ENCODE peak calls at places on chromosomes 4 and X, in four cellular contexts. C, Z, B and Q are unnamed samples.

GRCh38 chr4:126468144-126468543 is 1153.4 kb downstream of the FAT4 start:
- DNase-seq in B (no peak), C (no peak), Z (no peak), Q (no peak)

GRCh38 chr4:69708211-69708610 is 52.2 kb downstream of the SULT1B1 start:
- DNase-seq in Z (no peak), C (no peak), B (no peak), Q (no peak)

GRCh38 chr4:73725499-73725898 is 14.9 kb upstream of the CXCL8 start:
- DNase-seq in B (no peak), Z (no peak), C (no peak), Q (no peak)

GRCh38 chr4:6250235-6250983 is 19.2 kb upstream of the WFS1 start:
- DNase-seq in Z (peak; percentile 62), B (peak; percentile 42), C (peak; percentile 63), Q (peak; percentile 67)

GRCh38 chr4:188295899-188296298 is 156.7 kb downstream of the TRIML1 start:
- DNase-seq in Z (no peak), C (no peak), B (no peak), Q (no peak)

GRCh38 chr4:149291463-149291862 is 524.2 kb downstream of the IQCM start:
- DNase-seq in C (no peak), B (no peak), Z (no peak), Q (no peak)

GRCh38 chr4:128424524-128425195 is 137.0 kb upstream of the PGRMC2 start:
- DNase-seq in C (no peak), B (no peak), Z (no peak), Q (no peak)

GRCh38 chrX:70262952-70263567 is 3.1 kb upstream of the P2RY4 start:
- DNase-seq in Z (peak; percentile 70), C (peak; percentile 49), B (no peak), Q (peak; percentile 23)

GRCh38 chr4:99234331-99235010 is 15.4 kb upstream of the ADH6 start:
- DNase-seq in Z (no peak), B (no peak), C (no peak), Q (no peak)

GRCh38 chr4:75729836-75730235 is 5.5 kb downstream of the USO1 start:
- DNase-seq in Z (no peak), C (no peak), B (no peak), Q (no peak)

GRCh38 chr4:75726577-75726976 is 2.2 kb downstream of the USO1 start:
- DNase-seq in B (no peak), Z (peak; percentile 22), C (no peak), Q (no peak)

GRCh38 chr4:75724066-75724866 is at the start of gene USO1:
- DNase-seq in B (peak; percentile 97), C (peak; percentile 96), Z (peak; percentile 100), Q (peak; percentile 96)

GRCh38 chr4:75724867-75725724 is 719 bp downstream of the USO1 start:
- DNase-seq in B (peak; percentile 41), C (peak; percentile 75), Z (peak; percentile 69), Q (peak; percentile 69)

DNA sequence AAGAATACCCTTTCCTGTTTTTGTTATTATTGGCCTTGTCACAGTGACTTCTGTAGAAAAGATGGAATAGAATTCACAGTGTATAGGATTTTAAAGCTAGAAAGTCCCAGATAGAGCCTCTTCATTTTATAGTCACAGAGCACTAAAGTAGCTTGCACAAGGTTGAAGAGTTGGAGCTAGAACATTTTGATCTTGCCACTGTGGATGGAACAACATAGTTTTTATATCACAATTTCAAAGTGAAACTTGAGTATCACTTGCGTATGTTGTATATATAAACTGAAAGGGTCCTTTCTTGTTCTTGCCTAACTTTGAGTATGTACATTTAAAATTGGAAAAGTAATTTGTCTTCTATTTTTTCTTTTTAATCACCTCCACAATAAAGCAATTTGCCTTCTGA is 2.7 kb downstream of the USO1 start:
- DNase-seq in B (no peak), Z (no peak), C (no peak), Q (no peak)
- H3K4me3 ChIP-seq in B (peak overlapping the region; percentile 93), Z (no peak overlapping the region), C (no peak overlapping the region), Q (peak overlapping the region; percentile 87)

GRCh38 chr4:104728380-104729122 is 233.9 kb upstream of the CXXC4 start:
- DNase-seq in B (no peak), C (no peak), Z (no peak), Q (peak; percentile 85)
- H3K4me2 ChIP-seq in B (no peak overlapping the region), C (no peak overlapping the region), Z (no peak overlapping the region), Q (peak overlapping the region; percentile 38)

GRCh38 chrX:26334232-26334631 is 118.3 kb downstream of the MAGEB5 start:
- DNase-seq in Z (no peak), B (no peak), C (no peak), Q (no peak)

GRCh38 chrX:26328610-26329319 is 112.8 kb downstream of the MAGEB5 start:
- DNase-seq in Z (no peak), C (no peak), B (no peak), Q (no peak)
- TF ChIP-seq ATF2 in Z (no peak), C (no peak), B (no peak), Q (no peak)

DNA sequence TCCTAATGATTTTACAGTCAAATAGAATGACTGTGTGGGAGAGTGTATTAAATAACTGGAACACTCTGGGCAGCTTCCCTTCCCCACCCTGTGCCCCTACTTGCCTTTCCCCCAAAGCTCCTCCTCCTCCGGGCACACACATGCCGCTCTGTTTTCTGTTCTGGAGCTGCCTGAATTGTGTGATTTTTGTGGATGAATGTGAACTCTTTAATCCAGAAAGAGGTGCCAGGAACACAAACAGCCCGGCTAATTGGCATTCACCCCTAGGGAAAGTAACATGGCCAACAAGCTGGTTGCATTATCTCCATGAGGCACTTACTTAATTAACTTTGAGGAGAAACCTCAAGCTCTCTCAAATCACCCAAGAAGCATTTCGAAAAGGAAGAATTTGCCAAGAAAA is 28.2 kb downstream of the FGF2 start:
- DNase-seq in B (no peak), C (no peak), Z (no peak), Q (no peak)
- H3K4me3 ChIP-seq in B (no peak overlapping the region), C (no peak overlapping the region), Z (no peak overlapping the region), Q (peak overlapping the region; percentile 25)

DNA sequence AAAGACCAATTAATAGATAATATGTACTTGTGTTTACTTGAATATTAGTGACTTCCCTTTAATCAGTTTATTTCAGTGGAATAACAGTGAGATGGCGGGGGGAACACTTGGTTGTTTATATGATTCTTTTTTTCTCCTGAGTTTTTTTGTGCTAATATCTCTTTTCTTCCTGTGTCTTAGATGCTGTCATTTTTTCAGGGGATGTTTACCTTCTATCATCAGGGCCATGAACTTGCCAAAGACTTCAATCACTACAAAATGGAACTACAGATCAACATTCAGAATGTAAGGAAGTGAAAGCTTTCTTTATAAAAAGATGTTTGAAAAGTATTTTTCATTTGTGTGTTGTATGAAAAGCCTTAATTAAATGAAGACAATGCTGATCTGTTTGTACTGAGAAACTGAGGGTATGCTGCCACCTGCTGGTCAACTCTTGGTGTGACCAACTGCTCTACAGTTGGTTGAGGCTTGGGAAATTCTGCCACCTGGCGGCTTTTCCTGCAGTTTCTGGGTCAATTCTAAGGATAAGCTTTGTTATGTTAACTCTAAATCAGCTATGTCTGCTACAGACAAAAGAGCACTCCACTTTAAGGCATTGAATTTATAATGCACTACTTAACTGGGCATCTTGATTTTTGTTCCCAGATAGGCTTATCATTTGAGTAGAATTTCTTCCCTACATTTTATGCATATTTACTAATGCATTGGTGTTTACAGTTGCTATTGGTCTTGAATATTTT is 134.8 kb downstream of the ARHGAP10 start:
- DNase-seq in B (peak; percentile 66), C (peak; percentile 82), Z (peak; percentile 94), Q (peak; percentile 78)
- H3K4me2 ChIP-seq in B (no peak overlapping the region), C (no peak overlapping the region), Z (no peak overlapping the region), Q (no peak overlapping the region)

GRCh38 chr4:109682875-109683274 is 20.4 kb downstream of the CASP6 start:
- DNase-seq in B (no peak), Z (no peak), C (no peak), Q (no peak)
- TF ChIP-seq ATF2 in B (no peak), Z (no peak), C (no peak), Q (no peak)

GRCh38 chrX:137568741-137569469 is 3.0 kb downstream of the ZIC3 start:
- DNase-seq in B (no peak), C (no peak), Z (peak; percentile 46), Q (no peak)

GRCh38 chrX:137566746-137567473 is 983 bp downstream of the ZIC3 start:
- DNase-seq in C (no peak), B (no peak), Z (no peak), Q (no peak)

GRCh38 chrX:137565921-137566745 is at the start of gene ZIC3:
- DNase-seq in B (no peak), C (no peak), Z (peak; percentile 84), Q (no peak)

GRCh38 chrX:137567474-137568232 is 1.7 kb downstream of the ZIC3 start:
- DNase-seq in B (no peak), Z (no peak), C (no peak), Q (no peak)

DNA sequence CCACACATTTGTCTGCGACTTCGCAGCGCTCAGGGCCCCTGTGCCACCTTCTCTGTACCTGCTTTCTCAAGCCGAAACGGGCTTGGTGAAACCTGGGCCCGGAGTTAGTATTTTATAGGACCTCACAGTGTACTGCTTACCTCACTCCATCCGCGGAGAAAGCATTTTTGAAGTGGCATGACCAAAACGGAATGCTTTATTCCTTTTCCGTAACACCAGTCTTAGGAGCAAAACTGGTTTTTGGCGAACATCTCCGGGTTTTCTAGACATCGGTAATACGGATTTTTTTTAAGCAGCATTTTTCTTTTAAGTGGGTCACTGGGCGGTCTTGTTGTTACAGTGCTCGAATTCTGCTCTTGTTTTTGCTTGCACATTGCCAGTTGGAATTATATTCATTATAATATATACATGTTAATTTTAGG is 3.6 kb downstream of the ZIC3 start:
- DNase-seq in B (no peak), Z (no peak), C (no peak), Q (no peak)
- H3K4me3 ChIP-seq in B (no peak overlapping the region), Z (peak overlapping the region; percentile 61), C (no peak overlapping the region), Q (no peak overlapping the region)

DNA sequence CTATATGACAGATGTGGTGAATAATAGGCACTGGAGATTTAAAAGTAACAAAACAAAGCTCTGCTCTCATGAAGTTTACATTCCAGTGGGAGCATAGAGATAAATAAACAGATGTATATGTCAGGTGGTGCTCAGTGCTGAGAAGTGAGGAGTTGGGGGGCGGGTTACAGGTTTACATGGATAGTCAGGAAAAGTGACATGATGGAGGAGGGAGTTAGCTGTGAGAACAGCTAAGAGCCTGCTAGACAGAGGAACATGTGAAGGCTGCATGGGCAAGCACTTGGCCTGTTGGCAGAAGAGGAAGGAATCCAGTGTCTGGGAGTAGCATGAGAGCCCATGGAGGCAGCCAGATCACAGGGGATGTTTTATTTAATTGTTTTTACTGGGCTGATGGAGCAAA is 10.2 kb upstream of the TMEM156 start:
- DNase-seq in C (no peak), Z (no peak), B (no peak), Q (peak; percentile 18)
- H3K4me2 ChIP-seq in C (no peak overlapping the region), Z (no peak overlapping the region), B (no peak overlapping the region), Q (no peak overlapping the region)

DNA sequence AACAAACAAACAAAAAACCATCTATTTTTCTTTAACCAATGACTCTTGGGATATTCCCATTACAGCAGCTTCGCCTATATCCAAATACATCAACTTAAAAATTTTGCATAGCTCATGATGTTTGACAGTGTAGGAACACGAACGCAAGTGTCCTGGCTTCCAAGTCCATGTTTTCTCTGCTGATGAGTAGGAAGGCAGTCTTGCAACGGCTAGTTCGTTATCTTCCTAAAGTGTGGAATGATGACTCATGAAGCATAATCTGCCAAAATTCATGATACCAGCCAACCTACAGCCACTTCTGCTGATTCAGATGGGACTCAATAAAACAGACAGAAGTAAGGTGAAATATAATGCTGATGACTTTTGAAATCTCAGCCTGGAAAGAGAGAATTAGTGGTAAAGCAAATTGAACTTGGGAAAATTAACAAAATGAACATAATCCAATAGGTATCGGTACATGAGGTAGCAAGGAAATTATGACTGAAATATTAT is 6.4 kb upstream of the SEPTIN11 start:
- DNase-seq in B (no peak), C (peak; percentile 54), Z (no peak), Q (no peak)
- TF ChIP-seq ATF2 in B (no peak), C (no peak), Z (no peak), Q (no peak)